ENCODE peak calls at places on chromosomes 12 and 14, in seven cellular contexts. X is SK-N-SH; E is activated T-helper 1 cell treated with anti-CD3 and anti-CD28 coated beads, Interleukin-12 subunit alpha, Interleukin-12 subunit beta, Interleukin-2, Interleukin-4 antibody, amounts not matched to agents 30 ng/mL and 10 ng/mL and 1 ng/mL, durations not matched to agents 14 hours and 24 hours and 36 hours; N is SHP77; I is stimulated activated CD4-positive, alpha-beta T cell treated with anti-CD3 and anti-CD28 coated beads, TNF-alpha, amount 100 ng/mL, for 1 hour; J is NCI-H1417; M is psoas muscle. U is an unnamed sample.

GRCh38 chr14:80624581-80624980 is 317.0 kb downstream of the CEP128 start:
- DNase-seq in X (no peak), E (no peak), N (no peak), I (no peak), J (no peak), M (no peak), U (no peak)

GRCh38 chr14:24279301-24280186 is 8.1 kb upstream of the RABGGTA start:
- DNase-seq in X (peak; percentile 67), E (peak; percentile 30), N (no peak), I (no peak), J (peak; percentile 21), M (no peak), U (peak; percentile 81)

GRCh38 chr12:93587601-93588000 is 15.1 kb downstream of the SOCS2 start:
- DNase-seq in X (no peak), E (no peak), N (no peak), I (no peak), J (no peak), M (no peak), U (no peak)

GRCh38 chr12:31813305-31813704 is 84.5 kb upstream of the AMN1 start:
- DNase-seq in X (no peak), E (no peak), N (no peak), I (no peak), J (peak; percentile 12), M (no peak), U (no peak)

GRCh38 chr14:96103560-96104460 is 64.6 kb downstream of the C14orf132 start:
- DNase-seq in X (peak; percentile 59), E (no peak), N (no peak), I (no peak), J (no peak), M (no peak), U (no peak)

GRCh38 chr12:101298426-101298825 is 18.5 kb downstream of the UTP20 start:
- DNase-seq in X (no peak), E (no peak), N (no peak), I (no peak), J (no peak), M (no peak), U (no peak)

GRCh38 chr14:93936926-93937325 is 9.8 kb downstream of the FAM181A start:
- DNase-seq in X (no peak), E (no peak), N (no peak), I (no peak), J (no peak), M (no peak), U (no peak)

GRCh38 chr14:99360774-99361595 is 89.0 kb upstream of the BCL11B start:
- DNase-seq in X (peak; percentile 46), E (no peak), N (no peak), I (no peak), J (no peak), M (no peak), U (no peak)

GRCh38 chr12:82176016-82176415 is 182.2 kb downstream of the CCDC59 start:
- DNase-seq in X (no peak), E (no peak), N (peak; percentile 16), I (no peak), J (peak; percentile 70), M (no peak), U (no peak)

GRCh38 chr12:62800707-62801400 is 134.1 kb downstream of the PPM1H start:
- DNase-seq in X (peak; percentile 33), E (no peak), N (no peak), I (no peak), J (no peak), M (no peak), U (no peak)

GRCh38 chr12:48266826-48267225 is 63.7 kb upstream of the OR10AD1 start:
- DNase-seq in X (no peak), E (no peak), N (no peak), I (no peak), J (no peak), M (no peak), U (no peak)

GRCh38 chr12:91972896-91973295 is 172.8 kb downstream of the BTG1 start:
- DNase-seq in X (no peak), E (no peak), N (no peak), I (no peak), J (no peak), M (no peak), U (no peak)

GRCh38 chr14:21525995-21526671 is at the start of gene SALL2:
- DNase-seq in X (peak; percentile 93), E (peak; percentile 35), N (peak; percentile 89), I (peak; percentile 38), J (peak; percentile 98), M (peak; percentile 76), U (peak; percentile 86)

GRCh38 chr14:64759555-64759938 is 55.3 kb downstream of the PLEKHG3 start:
- DNase-seq in X (no peak), E (no peak), N (no peak), I (no peak), J (no peak), M (no peak), U (no peak)

GRCh38 chr12:110717037-110717436 is 25.7 kb downstream of the PPP1CC start:
- DNase-seq in X (no peak), E (no peak), N (no peak), I (no peak), J (no peak), M (no peak), U (no peak)

GRCh38 chr12:57613427-57614109 is 2.3 kb downstream of the ARHGEF25 start:
- DNase-seq in X (no peak), E (no peak), N (no peak), I (no peak), J (no peak), M (peak; percentile 43), U (no peak)

GRCh38 chr12:111505601-111506036 is 93.5 kb downstream of the ATXN2 start:
- DNase-seq in X (no peak), E (no peak), N (no peak), I (no peak), J (no peak), M (no peak), U (no peak)

GRCh38 chr14:34348592-34348991 is 113.4 kb downstream of the SPTSSA start:
- DNase-seq in X (no peak), E (no peak), N (no peak), I (no peak), J (peak; percentile 68), M (no peak), U (no peak)

GRCh38 chr12:115661103-115661502 is 616.4 kb downstream of the MED13L start:
- DNase-seq in X (no peak), E (no peak), N (no peak), I (no peak), J (no peak), M (no peak), U (no peak)

GRCh38 chr14:61765225-61765943 is 3.2 kb downstream of the SNAPC1 start:
- DNase-seq in X (no peak), E (no peak), N (no peak), I (no peak), J (no peak), M (no peak), U (no peak)

GRCh38 chr12:129351481-129351880 is 498.2 kb downstream of the GLT1D1 start:
- DNase-seq in X (no peak), E (no peak), N (no peak), I (no peak), J (no peak), M (no peak), U (no peak)

GRCh38 chr12:6089041-6089823 is 35.2 kb downstream of the VWF start:
- DNase-seq in X (no peak), E (no peak), N (no peak), I (no peak), J (peak; percentile 92), M (no peak), U (no peak)

GRCh38 chr14:20617138-20618003 is 24.1 kb downstream of the OR6S1 start:
- DNase-seq in X (no peak), E (no peak), N (no peak), I (no peak), J (no peak), M (no peak), U (no peak)